ENCODE peak calls at places on chromosomes 13 and 19, in six cellular contexts. One of them, this sample, is unnamed.

GRCh38 chr13:41487222-41487621 is 29.9 kb downstream of the RGCC start:
- DNase-seq in naive thymus-derived CD8-positive, alpha-beta T cell: no peak
- DNase-seq in EL: no peak
- DNase-seq in PC-3: no peak
- DNase-seq in posterior cingulate gyrus: no peak
- DNase-seq in effector memory CD4-positive, alpha-beta T cell: no peak
- DNase-seq in this sample: no peak

GRCh38 chr13:106493569-106493968 is 41.9 kb downstream of the EFNB2 start:
- DNase-seq in naive thymus-derived CD8-positive, alpha-beta T cell: no peak
- DNase-seq in effector memory CD4-positive, alpha-beta T cell: no peak
- DNase-seq in EL: no peak
- DNase-seq in posterior cingulate gyrus: peak
- DNase-seq in PC-3: no peak
- DNase-seq in this sample: no peak

GRCh38 chr19:49165865-49166301 is 8.3 kb downstream of the TRPM4 start:
- DNase-seq in posterior cingulate gyrus: peak
- DNase-seq in EL: no peak
- DNase-seq in PC-3: no peak
- DNase-seq in naive thymus-derived CD8-positive, alpha-beta T cell: no peak
- DNase-seq in effector memory CD4-positive, alpha-beta T cell: no peak
- DNase-seq in this sample: no peak

GRCh38 chr19:2290441-2291184 is 8.6 kb upstream of the PEAK3 start:
- DNase-seq in EL: no peak
- DNase-seq in effector memory CD4-positive, alpha-beta T cell: no peak
- DNase-seq in naive thymus-derived CD8-positive, alpha-beta T cell: peak
- DNase-seq in posterior cingulate gyrus: no peak
- DNase-seq in PC-3: no peak
- DNase-seq in this sample: no peak

GRCh38 chr13:86038490-86038889 is 239.3 kb upstream of the SLITRK6 start:
- DNase-seq in PC-3: no peak
- DNase-seq in naive thymus-derived CD8-positive, alpha-beta T cell: no peak
- DNase-seq in EL: no peak
- DNase-seq in posterior cingulate gyrus: no peak
- DNase-seq in effector memory CD4-positive, alpha-beta T cell: no peak
- DNase-seq in this sample: no peak

GRCh38 chr19:58558066-58558622 is at the start of gene UBE2M:
- DNase-seq in PC-3: no peak
- DNase-seq in naive thymus-derived CD8-positive, alpha-beta T cell: no peak
- DNase-seq in EL: peak
- DNase-seq in posterior cingulate gyrus: peak
- DNase-seq in effector memory CD4-positive, alpha-beta T cell: peak
- DNase-seq in this sample: peak

GRCh38 chr19:13842294-13843103 is 34.4 kb upstream of the NANOS3 start:
- DNase-seq in naive thymus-derived CD8-positive, alpha-beta T cell: peak
- DNase-seq in effector memory CD4-positive, alpha-beta T cell: peak
- DNase-seq in posterior cingulate gyrus: peak
- DNase-seq in PC-3: peak
- DNase-seq in EL: peak
- DNase-seq in this sample: peak

GRCh38 chr19:28468701-28469459 is 744.1 kb downstream of the UQCRFS1 start:
- DNase-seq in effector memory CD4-positive, alpha-beta T cell: no peak
- DNase-seq in PC-3: peak
- DNase-seq in posterior cingulate gyrus: no peak
- DNase-seq in EL: peak
- DNase-seq in naive thymus-derived CD8-positive, alpha-beta T cell: peak
- DNase-seq in this sample: peak

GRCh38 chr19:44315883-44316282 is 11.1 kb upstream of the ZNF235 start:
- DNase-seq in posterior cingulate gyrus: no peak
- DNase-seq in PC-3: no peak
- DNase-seq in effector memory CD4-positive, alpha-beta T cell: no peak
- DNase-seq in EL: no peak
- DNase-seq in naive thymus-derived CD8-positive, alpha-beta T cell: no peak
- DNase-seq in this sample: no peak

GRCh38 chr13:22800726-22801401 is 379.9 kb upstream of the SGCG start:
- DNase-seq in posterior cingulate gyrus: no peak
- DNase-seq in naive thymus-derived CD8-positive, alpha-beta T cell: no peak
- DNase-seq in effector memory CD4-positive, alpha-beta T cell: no peak
- DNase-seq in PC-3: no peak
- DNase-seq in EL: no peak
- DNase-seq in this sample: no peak

GRCh38 chr19:11142528-11143171 is 12.9 kb downstream of the SPC24 start:
- DNase-seq in PC-3: peak
- DNase-seq in EL: peak
- DNase-seq in posterior cingulate gyrus: peak
- DNase-seq in effector memory CD4-positive, alpha-beta T cell: no peak
- DNase-seq in naive thymus-derived CD8-positive, alpha-beta T cell: no peak
- DNase-seq in this sample: no peak

GRCh38 chr13:20482818-20483217 is 42.8 kb downstream of the CRYL1 start:
- DNase-seq in effector memory CD4-positive, alpha-beta T cell: no peak
- DNase-seq in posterior cingulate gyrus: no peak
- DNase-seq in PC-3: no peak
- DNase-seq in EL: no peak
- DNase-seq in naive thymus-derived CD8-positive, alpha-beta T cell: no peak
- DNase-seq in this sample: no peak

GRCh38 chr19:58097783-58098681 is at the start of gene ZSCAN18:
- DNase-seq in PC-3: no peak
- DNase-seq in posterior cingulate gyrus: peak
- DNase-seq in effector memory CD4-positive, alpha-beta T cell: peak
- DNase-seq in EL: peak
- DNase-seq in naive thymus-derived CD8-positive, alpha-beta T cell: peak
- DNase-seq in this sample: peak

GRCh38 chr19:34432797-34433196 is 4.6 kb downstream of the UBA2 start:
- DNase-seq in naive thymus-derived CD8-positive, alpha-beta T cell: no peak
- DNase-seq in posterior cingulate gyrus: no peak
- DNase-seq in effector memory CD4-positive, alpha-beta T cell: no peak
- DNase-seq in PC-3: no peak
- DNase-seq in EL: no peak
- DNase-seq in this sample: no peak

GRCh38 chr13:79451500-79451962 is 29.4 kb upstream of the NDFIP2 start:
- DNase-seq in naive thymus-derived CD8-positive, alpha-beta T cell: peak
- DNase-seq in EL: peak
- DNase-seq in PC-3: peak
- DNase-seq in effector memory CD4-positive, alpha-beta T cell: peak
- DNase-seq in posterior cingulate gyrus: peak
- DNase-seq in this sample: peak

GRCh38 chr13:87295636-87296035 is 375.5 kb upstream of the SLITRK5 start:
- DNase-seq in EL: no peak
- DNase-seq in effector memory CD4-positive, alpha-beta T cell: no peak
- DNase-seq in PC-3: no peak
- DNase-seq in posterior cingulate gyrus: no peak
- DNase-seq in naive thymus-derived CD8-positive, alpha-beta T cell: no peak
- DNase-seq in this sample: no peak

GRCh38 chr19:49638360-49638759 is 1.6 kb downstream of the RRAS start:
- DNase-seq in posterior cingulate gyrus: no peak
- DNase-seq in naive thymus-derived CD8-positive, alpha-beta T cell: no peak
- DNase-seq in PC-3: no peak
- DNase-seq in EL: peak
- DNase-seq in effector memory CD4-positive, alpha-beta T cell: no peak
- DNase-seq in this sample: no peak

GRCh38 chr13:41056996-41057711 is 4.2 kb upstream of the WBP4 start:
- DNase-seq in naive thymus-derived CD8-positive, alpha-beta T cell: no peak
- DNase-seq in effector memory CD4-positive, alpha-beta T cell: no peak
- DNase-seq in EL: no peak
- DNase-seq in posterior cingulate gyrus: no peak
- DNase-seq in PC-3: no peak
- DNase-seq in this sample: no peak

GRCh38 chr19:47183579-47183978 is 47.4 kb downstream of the BBC3 start:
- DNase-seq in effector memory CD4-positive, alpha-beta T cell: no peak
- DNase-seq in posterior cingulate gyrus: no peak
- DNase-seq in naive thymus-derived CD8-positive, alpha-beta T cell: no peak
- DNase-seq in EL: no peak
- DNase-seq in PC-3: no peak
- DNase-seq in this sample: no peak

GRCh38 chr19:50649433-50650391 is at the start of gene C19orf81:
- DNase-seq in effector memory CD4-positive, alpha-beta T cell: no peak
- DNase-seq in PC-3: peak
- DNase-seq in naive thymus-derived CD8-positive, alpha-beta T cell: no peak
- DNase-seq in EL: peak
- DNase-seq in posterior cingulate gyrus: peak
- DNase-seq in this sample: no peak

GRCh38 chr19:16160445-16160942 is 12.8 kb downstream of the CIB3 start:
- DNase-seq in EL: no peak
- DNase-seq in naive thymus-derived CD8-positive, alpha-beta T cell: no peak
- DNase-seq in PC-3: no peak
- DNase-seq in posterior cingulate gyrus: no peak
- DNase-seq in effector memory CD4-positive, alpha-beta T cell: no peak
- DNase-seq in this sample: no peak

GRCh38 chr19:1130801-1131717 is 27.3 kb downstream of the GPX4 start:
- DNase-seq in EL: peak
- DNase-seq in posterior cingulate gyrus: no peak
- DNase-seq in effector memory CD4-positive, alpha-beta T cell: peak
- DNase-seq in PC-3: no peak
- DNase-seq in naive thymus-derived CD8-positive, alpha-beta T cell: peak
- DNase-seq in this sample: peak

GRCh38 chr19:42095142-42095813 is 19.3 kb downstream of the ZNF574 start:
- DNase-seq in EL: no peak
- DNase-seq in posterior cingulate gyrus: peak
- DNase-seq in effector memory CD4-positive, alpha-beta T cell: no peak
- DNase-seq in naive thymus-derived CD8-positive, alpha-beta T cell: no peak
- DNase-seq in PC-3: no peak
- DNase-seq in this sample: no peak

GRCh38 chr13:69374036-69374435 is 733.6 kb upstream of the ATXN8OS start:
- DNase-seq in posterior cingulate gyrus: no peak
- DNase-seq in EL: no peak
- DNase-seq in effector memory CD4-positive, alpha-beta T cell: no peak
- DNase-seq in naive thymus-derived CD8-positive, alpha-beta T cell: no peak
- DNase-seq in PC-3: no peak
- DNase-seq in this sample: no peak

GRCh38 chr13:19957320-19958118 is 1.0 kb upstream of the ZMYM2 start:
- DNase-seq in posterior cingulate gyrus: peak
- DNase-seq in EL: peak
- DNase-seq in PC-3: peak
- DNase-seq in naive thymus-derived CD8-positive, alpha-beta T cell: peak
- DNase-seq in effector memory CD4-positive, alpha-beta T cell: peak
- DNase-seq in this sample: peak

GRCh38 chr13:24071423-24072075 is 89.0 kb upstream of the SPATA13 start:
- DNase-seq in posterior cingulate gyrus: no peak
- DNase-seq in EL: peak
- DNase-seq in PC-3: peak
- DNase-seq in effector memory CD4-positive, alpha-beta T cell: no peak
- DNase-seq in naive thymus-derived CD8-positive, alpha-beta T cell: no peak
- DNase-seq in this sample: no peak

GRCh38 chr19:29303035-29303706 is 90.2 kb upstream of the UQCRFS1 start:
- DNase-seq in effector memory CD4-positive, alpha-beta T cell: no peak
- DNase-seq in posterior cingulate gyrus: peak
- DNase-seq in PC-3: no peak
- DNase-seq in naive thymus-derived CD8-positive, alpha-beta T cell: no peak
- DNase-seq in EL: no peak
- DNase-seq in this sample: no peak

GRCh38 chr13:75813323-75813722 is 177.2 kb downstream of the LMO7 start:
- DNase-seq in EL: no peak
- DNase-seq in effector memory CD4-positive, alpha-beta T cell: no peak
- DNase-seq in naive thymus-derived CD8-positive, alpha-beta T cell: no peak
- DNase-seq in PC-3: no peak
- DNase-seq in posterior cingulate gyrus: no peak
- DNase-seq in this sample: no peak

GRCh38 chr13:98999635-98999952 is 21.7 kb upstream of the DOCK9 start:
- DNase-seq in posterior cingulate gyrus: no peak
- DNase-seq in effector memory CD4-positive, alpha-beta T cell: no peak
- DNase-seq in EL: no peak
- DNase-seq in PC-3: no peak
- DNase-seq in naive thymus-derived CD8-positive, alpha-beta T cell: no peak
- DNase-seq in this sample: no peak